ENCODE peak calls at places on chromosome 16, in seven cellular contexts. O is esophagus squamous epithelium; M is left lung; N is HCT116; C is NT2/D1; V is lower lobe of right lung; P is CD8-positive, alpha-beta T cell. J is an unnamed sample. For H3K4me1, the result is how much of the 10 kb centered on the place peaks cover.

GRCh38 chr16:57374067-57374534 is 1.8 kb downstream of the CX3CL1 start:
- DNase-seq in O (no peak), M (no peak), N (no peak), C (no peak), V (no peak), P (no peak), J (no peak)

GRCh38 chr16:85055503-85056210 is 28.1 kb downstream of the KIAA0513 start:
- DNase-seq in O (peak), M (peak), N (no peak), C (no peak), V (peak), P (peak), J (no peak)

GRCh38 chr16:78742501-78743283 is 643.2 kb downstream of the WWOX start:
- DNase-seq in O (no peak), M (peak), N (no peak), C (no peak), V (peak), P (peak), J (no peak)

GRCh38 chr16:85220125-85220839 is 108.0 kb upstream of the CIBAR2 start:
- DNase-seq in O (no peak), M (peak), N (no peak), C (no peak), V (peak), P (no peak), J (peak)

GRCh38 chr16:24286713-24287405 is 30.7 kb downstream of the CACNG3 start:
- DNase-seq in O (no peak), M (no peak), N (no peak), C (no peak), V (no peak), P (no peak), J (no peak)

GRCh38 chr16:3937066-3937875 is 56.8 kb upstream of the CREBBP start:
- DNase-seq in O (no peak), M (no peak), N (no peak), C (no peak), V (peak), P (no peak), J (no peak)

GRCh38 chr16:49637933-49638695 is 217.8 kb downstream of the ZNF423 start:
- DNase-seq in O (no peak), M (no peak), N (no peak), C (no peak), V (no peak), P (no peak), J (no peak)

GRCh38 chr16:1834096-1834495 is 7.1 kb downstream of the FAHD1 start:
- DNase-seq in O (no peak), M (no peak), N (no peak), C (no peak), V (no peak), P (no peak), J (no peak)

GRCh38 chr16:85326113-85326793 is 214.0 kb upstream of the CIBAR2 start:
- DNase-seq in O (no peak), M (no peak), N (no peak), C (no peak), V (no peak), P (no peak), J (no peak)

GRCh38 chr16:57949595-57950238 is 21.2 kb downstream of the CNGB1 start:
- DNase-seq in O (no peak), M (no peak), N (no peak), C (no peak), V (no peak), P (no peak), J (no peak)

GRCh38 chr16:11621920-11622651 is 35.4 kb upstream of the LITAF start:
- DNase-seq in O (no peak), M (no peak), N (no peak), C (no peak), V (no peak), P (peak), J (no peak)

GRCh38 chr16:57988929-57989328 is 11.5 kb downstream of the ZNF319 start:
- DNase-seq in O (no peak), M (peak), N (no peak), C (no peak), V (peak), P (no peak), J (peak)

GRCh38 chr16:81524382-81524781 is 79.8 kb downstream of the CMIP start:
- DNase-seq in O (no peak), M (no peak), N (no peak), C (no peak), V (peak), P (peak), J (no peak)
- H3K4me1 ChIP-seq in O (half or more), M (under half), N (half or more), C (under half), V (half or more), P (half or more), J (under half)

DNA sequence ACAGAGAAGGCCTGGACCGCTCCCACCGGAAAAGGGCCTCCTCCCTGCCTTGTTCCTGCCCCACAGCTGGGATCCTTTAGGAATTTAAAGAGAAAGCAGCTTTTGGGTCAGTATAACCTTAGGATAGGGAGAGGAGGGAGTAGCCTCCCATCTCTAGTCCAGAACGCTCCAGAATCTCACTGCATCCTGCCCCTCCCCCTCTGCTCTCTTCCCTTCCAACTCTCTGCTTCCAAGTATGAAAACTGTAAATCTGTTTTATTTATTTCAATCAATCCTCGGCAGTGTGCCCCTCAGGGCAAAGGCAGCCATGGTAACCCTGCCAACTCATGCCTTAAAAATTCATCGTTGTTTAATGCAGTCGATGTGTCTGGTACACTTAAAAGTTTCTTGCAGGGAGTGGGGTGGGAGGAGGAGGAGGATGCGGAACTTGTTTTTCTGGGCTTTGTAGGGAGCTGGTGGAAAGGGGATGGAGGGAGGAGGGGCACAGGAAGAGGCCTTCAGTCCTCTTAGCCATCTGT is 21.2 kb upstream of the MTSS2 start:
- DNase-seq in O (no peak), M (no peak), N (no peak), C (no peak), V (no peak), P (no peak), J (no peak)
- H3K4me1 ChIP-seq in O (half or more), M (under half), N (half or more), C (under half), V (half or more), P (under half), J (under half)

GRCh38 chr16:591892-592517 is 2.1 kb downstream of the RAB40C start:
- DNase-seq in O (no peak), M (no peak), N (no peak), C (no peak), V (peak), P (no peak), J (no peak)

GRCh38 chr16:593807-594206 is 3.9 kb downstream of the RAB40C start:
- DNase-seq in O (no peak), M (no peak), N (no peak), C (no peak), V (peak), P (no peak), J (no peak)

GRCh38 chr16:595094-595528 is 5.2 kb downstream of the RAB40C start:
- DNase-seq in O (no peak), M (no peak), N (no peak), C (no peak), V (no peak), P (no peak), J (no peak)

GRCh38 chr16:592518-593306 is 2.8 kb downstream of the RAB40C start:
- DNase-seq in O (no peak), M (peak), N (no peak), C (no peak), V (peak), P (no peak), J (peak)

DNA sequence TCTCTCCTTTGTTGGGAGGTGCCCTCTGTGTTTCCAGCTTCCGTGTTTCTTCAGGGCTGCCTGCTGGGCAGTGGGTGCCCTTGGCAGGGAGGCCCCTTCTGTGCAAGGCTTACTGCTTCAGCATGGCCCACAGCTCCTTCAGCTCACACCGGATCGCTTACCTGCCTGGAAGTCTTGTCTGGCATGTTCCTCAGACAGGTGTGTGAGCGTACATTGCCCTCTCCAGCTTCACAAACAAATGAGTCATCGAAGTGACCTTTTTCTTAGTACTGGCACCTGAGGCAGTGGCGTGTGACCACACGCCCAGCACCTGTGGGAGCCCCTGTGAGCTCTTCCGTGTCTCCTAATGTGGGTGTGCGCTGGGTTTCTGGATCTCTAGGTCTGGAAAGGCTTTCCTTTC is 3.5 kb downstream of the RAB40C start:
- DNase-seq in O (no peak), M (no peak), N (no peak), C (no peak), V (peak), P (no peak), J (no peak)
- H3K4me1 ChIP-seq in O (half or more), M (half or more), N (under half), C (under half), V (half or more), P (under half), J (half or more)

DNA sequence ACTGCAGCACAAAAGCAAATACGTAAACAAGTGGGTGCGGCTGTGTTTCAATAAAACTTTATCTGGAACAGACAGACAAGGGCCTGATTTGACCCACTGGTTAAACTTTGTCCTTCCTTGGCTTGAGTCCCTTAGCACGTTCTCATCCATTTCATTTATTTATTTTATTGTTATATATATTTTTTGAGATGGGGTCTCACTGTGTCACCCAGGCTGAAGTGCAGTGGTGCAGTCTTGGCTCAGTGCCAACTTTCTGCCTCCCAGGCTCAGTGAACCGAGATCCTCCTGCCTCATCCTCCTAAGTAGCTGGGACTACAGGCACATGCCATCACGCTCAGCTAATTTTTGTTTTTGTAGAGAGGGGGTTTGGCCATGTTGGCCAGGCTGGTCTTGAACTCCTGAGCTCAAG is 64.3 kb downstream of the MYH11 start:
- DNase-seq in O (no peak), M (no peak), N (no peak), C (no peak), V (no peak), P (no peak), J (no peak)
- H3K4me1 ChIP-seq in O (under half), M (under half), N (under half), C (under half), V (under half), P (under half), J (under half)

DNA sequence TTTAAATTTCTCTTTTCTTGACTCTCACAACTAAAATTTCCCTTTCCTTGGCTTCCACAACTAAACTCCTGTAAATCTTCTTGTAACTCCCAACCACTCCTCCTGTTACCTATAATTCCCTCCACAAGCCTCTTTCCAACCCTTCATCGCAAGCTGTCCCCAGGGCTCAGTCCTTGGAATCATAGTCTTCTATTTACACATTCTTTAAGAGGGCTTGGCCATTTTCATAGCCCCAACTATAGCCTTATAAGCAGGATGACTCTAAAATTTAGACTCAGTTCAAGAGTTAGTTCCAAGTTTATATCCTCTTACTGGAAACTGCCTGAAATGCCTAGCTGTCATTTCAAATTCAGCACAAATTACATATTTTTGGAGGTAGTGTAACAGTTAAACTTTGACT is 23.9 kb downstream of the GLG1 start:
- DNase-seq in O (no peak), M (no peak), N (no peak), C (no peak), V (no peak), P (no peak), J (no peak)
- H3K4me1 ChIP-seq in O (under half), M (under half), N (half or more), C (under half), V (under half), P (half or more), J (under half)

J was measured in right lobe of liver.